ENCODE peak calls at places on chromosomes 11 and 22, in seven cellular contexts. One of them, this sample, is unnamed. For H3K4me1, the result is how much of the 10 kb centered on the place peaks cover.

GRCh38 chr11:65432686-65433582 is 10.3 kb downstream of the NEAT1 start:
- DNase-seq in stomach: no peak
- DNase-seq in CD4-positive, CD25-positive, alpha-beta regulatory T cell: peak
- DNase-seq in Peyer's patch: no peak
- DNase-seq in PC-3: peak
- DNase-seq in effector memory CD4-positive, alpha-beta T cell: no peak
- DNase-seq in fibroblast of lung: peak
- DNase-seq in this sample: no peak

GRCh38 chr11:11239959-11240358 is 113.1 kb downstream of the CSNK2A3 start:
- DNase-seq in Peyer's patch: no peak
- DNase-seq in fibroblast of lung: no peak
- DNase-seq in effector memory CD4-positive, alpha-beta T cell: no peak
- DNase-seq in CD4-positive, CD25-positive, alpha-beta regulatory T cell: no peak
- DNase-seq in PC-3: no peak
- DNase-seq in stomach: no peak
- DNase-seq in this sample: no peak

GRCh38 chr11:66727282-66727882 is 1.6 kb downstream of the SPTBN2 start:
- DNase-seq in effector memory CD4-positive, alpha-beta T cell: no peak
- DNase-seq in stomach: peak
- DNase-seq in PC-3: peak
- DNase-seq in Peyer's patch: peak
- DNase-seq in fibroblast of lung: peak
- DNase-seq in CD4-positive, CD25-positive, alpha-beta regulatory T cell: peak
- DNase-seq in this sample: no peak

GRCh38 chr11:115676768-115677167 is 172.6 kb upstream of the CADM1 start:
- DNase-seq in Peyer's patch: no peak
- DNase-seq in CD4-positive, CD25-positive, alpha-beta regulatory T cell: no peak
- DNase-seq in fibroblast of lung: peak
- DNase-seq in PC-3: no peak
- DNase-seq in stomach: no peak
- DNase-seq in effector memory CD4-positive, alpha-beta T cell: no peak
- DNase-seq in this sample: no peak

GRCh38 chr11:46238078-46238966 is 39.1 kb upstream of the CREB3L1 start:
- DNase-seq in PC-3: no peak
- DNase-seq in stomach: peak
- DNase-seq in effector memory CD4-positive, alpha-beta T cell: peak
- DNase-seq in Peyer's patch: peak
- DNase-seq in fibroblast of lung: peak
- DNase-seq in CD4-positive, CD25-positive, alpha-beta regulatory T cell: peak
- DNase-seq in this sample: no peak

GRCh38 chr11:77113382-77114088 is 10.9 kb downstream of the OMP start:
- DNase-seq in effector memory CD4-positive, alpha-beta T cell: no peak
- DNase-seq in PC-3: peak
- DNase-seq in Peyer's patch: peak
- DNase-seq in stomach: peak
- DNase-seq in CD4-positive, CD25-positive, alpha-beta regulatory T cell: no peak
- DNase-seq in fibroblast of lung: peak
- DNase-seq in this sample: peak

GRCh38 chr22:16804882-16805281 is 20.3 kb downstream of the XKR3 start:
- DNase-seq in fibroblast of lung: no peak
- DNase-seq in effector memory CD4-positive, alpha-beta T cell: no peak
- DNase-seq in CD4-positive, CD25-positive, alpha-beta regulatory T cell: no peak
- DNase-seq in PC-3: no peak
- DNase-seq in stomach: no peak
- DNase-seq in Peyer's patch: no peak
- DNase-seq in this sample: no peak

GRCh38 chr11:35478411-35479139 is 46.8 kb downstream of the PAMR1 start:
- DNase-seq in effector memory CD4-positive, alpha-beta T cell: no peak
- DNase-seq in Peyer's patch: peak
- DNase-seq in CD4-positive, CD25-positive, alpha-beta regulatory T cell: no peak
- DNase-seq in fibroblast of lung: no peak
- DNase-seq in stomach: peak
- DNase-seq in PC-3: no peak
- DNase-seq in this sample: no peak

DNA sequence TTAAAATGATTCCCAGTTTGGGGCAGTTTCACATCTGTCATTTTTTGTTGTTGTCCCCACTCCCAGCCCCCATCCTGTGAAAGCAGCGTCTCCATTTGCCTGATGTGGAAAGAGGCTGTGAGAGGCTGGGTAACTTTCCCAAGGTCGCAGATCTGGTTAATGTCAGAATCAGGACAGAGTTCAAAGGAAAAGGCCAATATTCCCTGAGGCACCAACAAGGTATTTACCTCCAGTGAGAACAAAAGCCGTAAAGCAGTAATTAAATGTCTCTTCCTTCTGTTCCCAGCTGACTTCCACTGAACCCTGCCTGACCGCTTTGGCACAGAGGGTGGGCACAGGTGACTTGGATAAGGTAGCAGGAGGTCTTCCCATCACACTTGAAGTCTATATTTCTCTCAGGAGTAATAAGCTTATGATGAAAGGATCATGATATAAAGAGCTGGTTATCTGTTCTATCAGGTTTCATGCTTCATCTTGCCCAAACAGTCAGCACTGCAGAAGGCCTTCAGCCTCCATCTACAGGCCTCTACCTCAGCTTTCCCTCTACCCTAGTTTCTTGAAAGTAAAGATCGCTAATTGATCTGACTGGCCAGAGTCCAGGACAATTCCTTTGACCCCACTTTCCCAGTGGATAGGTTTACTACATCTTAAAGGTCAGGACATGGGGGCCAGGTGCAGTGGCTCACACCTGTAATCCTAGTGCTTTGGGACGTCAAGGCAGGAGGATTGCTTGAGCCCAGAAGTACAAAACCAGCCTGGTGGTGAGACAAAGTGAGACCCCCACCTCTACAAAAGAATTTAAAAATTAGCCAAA is 9.4 kb downstream of the C11orf91 start:
- DNase-seq in stomach: no peak
- DNase-seq in Peyer's patch: no peak
- DNase-seq in effector memory CD4-positive, alpha-beta T cell: no peak
- DNase-seq in PC-3: peak
- DNase-seq in CD4-positive, CD25-positive, alpha-beta regulatory T cell: no peak
- DNase-seq in fibroblast of lung: no peak
- DNase-seq in this sample: no peak
- H3K4me1 ChIP-seq in stomach: half or more
- H3K4me1 ChIP-seq in Peyer's patch: under half
- H3K4me1 ChIP-seq in effector memory CD4-positive, alpha-beta T cell: under half
- H3K4me1 ChIP-seq in PC-3: half or more
- H3K4me1 ChIP-seq in CD4-positive, CD25-positive, alpha-beta regulatory T cell: under half
- H3K4me1 ChIP-seq in fibroblast of lung: under half
- H3K4me1 ChIP-seq in this sample: under half

GRCh38 chr11:63996512-63996911 is 10.3 kb downstream of the OTUB1 start:
- DNase-seq in Peyer's patch: no peak
- DNase-seq in effector memory CD4-positive, alpha-beta T cell: no peak
- DNase-seq in PC-3: no peak
- DNase-seq in fibroblast of lung: no peak
- DNase-seq in stomach: no peak
- DNase-seq in CD4-positive, CD25-positive, alpha-beta regulatory T cell: no peak
- DNase-seq in this sample: no peak

GRCh38 chr11:63997104-63997700 is 11.0 kb downstream of the OTUB1 start:
- DNase-seq in effector memory CD4-positive, alpha-beta T cell: no peak
- DNase-seq in PC-3: no peak
- DNase-seq in CD4-positive, CD25-positive, alpha-beta regulatory T cell: no peak
- DNase-seq in fibroblast of lung: no peak
- DNase-seq in Peyer's patch: no peak
- DNase-seq in stomach: no peak
- DNase-seq in this sample: no peak

GRCh38 chr11:63998558-63999348 is 12.5 kb downstream of the OTUB1 start:
- DNase-seq in PC-3: peak
- DNase-seq in Peyer's patch: no peak
- DNase-seq in stomach: peak
- DNase-seq in CD4-positive, CD25-positive, alpha-beta regulatory T cell: no peak
- DNase-seq in fibroblast of lung: no peak
- DNase-seq in effector memory CD4-positive, alpha-beta T cell: no peak
- DNase-seq in this sample: no peak

GRCh38 chr11:63999349-64000025 is 13.2 kb downstream of the OTUB1 start:
- DNase-seq in Peyer's patch: no peak
- DNase-seq in effector memory CD4-positive, alpha-beta T cell: peak
- DNase-seq in CD4-positive, CD25-positive, alpha-beta regulatory T cell: peak
- DNase-seq in PC-3: peak
- DNase-seq in fibroblast of lung: peak
- DNase-seq in stomach: peak
- DNase-seq in this sample: no peak

GRCh38 chr11:63997801-63998332 is 11.6 kb downstream of the OTUB1 start:
- DNase-seq in stomach: no peak
- DNase-seq in CD4-positive, CD25-positive, alpha-beta regulatory T cell: no peak
- DNase-seq in Peyer's patch: no peak
- DNase-seq in PC-3: no peak
- DNase-seq in effector memory CD4-positive, alpha-beta T cell: no peak
- DNase-seq in fibroblast of lung: no peak
- DNase-seq in this sample: no peak
- H3K27ac ChIP-seq in stomach: no peak
- H3K27ac ChIP-seq in CD4-positive, CD25-positive, alpha-beta regulatory T cell: no peak
- H3K27ac ChIP-seq in Peyer's patch: no peak
- H3K27ac ChIP-seq in PC-3: no peak
- H3K27ac ChIP-seq in effector memory CD4-positive, alpha-beta T cell: no peak
- H3K27ac ChIP-seq in fibroblast of lung: no peak
- H3K27ac ChIP-seq in this sample: no peak

GRCh38 chr11:7575841-7576451 is 62.1 kb downstream of the PPFIBP2 start:
- DNase-seq in fibroblast of lung: no peak
- DNase-seq in effector memory CD4-positive, alpha-beta T cell: no peak
- DNase-seq in stomach: peak
- DNase-seq in PC-3: peak
- DNase-seq in Peyer's patch: peak
- DNase-seq in CD4-positive, CD25-positive, alpha-beta regulatory T cell: no peak
- DNase-seq in this sample: no peak
- H3K4me1 ChIP-seq in fibroblast of lung: half or more
- H3K4me1 ChIP-seq in effector memory CD4-positive, alpha-beta T cell: under half
- H3K4me1 ChIP-seq in stomach: half or more
- H3K4me1 ChIP-seq in PC-3: under half
- H3K4me1 ChIP-seq in Peyer's patch: under half
- H3K4me1 ChIP-seq in CD4-positive, CD25-positive, alpha-beta regulatory T cell: under half
- H3K4me1 ChIP-seq in this sample: under half

DNA sequence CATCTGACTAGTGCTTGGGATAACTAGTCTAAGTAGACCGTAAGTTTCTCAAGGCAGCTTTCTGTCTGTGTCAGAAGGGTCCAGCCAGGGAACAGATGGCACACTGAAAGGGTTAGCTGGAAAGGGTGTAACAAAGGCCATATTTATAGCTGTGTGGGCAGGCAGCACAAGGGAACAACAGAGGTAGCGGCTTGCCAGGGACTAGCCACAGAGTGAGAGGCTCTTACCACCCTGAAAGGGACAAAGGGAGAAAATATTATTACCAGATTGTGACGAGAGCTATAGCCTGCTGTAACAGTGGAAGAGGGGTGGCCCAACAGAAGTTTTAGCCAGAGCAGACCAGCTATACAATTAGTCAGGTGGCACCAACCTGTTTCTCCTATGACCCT is 129.4 kb downstream of the CCDC34 start:
- DNase-seq in fibroblast of lung: no peak
- DNase-seq in PC-3: no peak
- DNase-seq in CD4-positive, CD25-positive, alpha-beta regulatory T cell: no peak
- DNase-seq in Peyer's patch: no peak
- DNase-seq in effector memory CD4-positive, alpha-beta T cell: no peak
- DNase-seq in stomach: no peak
- DNase-seq in this sample: no peak
- H3K27ac ChIP-seq in fibroblast of lung: no peak
- H3K27ac ChIP-seq in PC-3: no peak
- H3K27ac ChIP-seq in CD4-positive, CD25-positive, alpha-beta regulatory T cell: no peak
- H3K27ac ChIP-seq in Peyer's patch: no peak
- H3K27ac ChIP-seq in effector memory CD4-positive, alpha-beta T cell: no peak
- H3K27ac ChIP-seq in stomach: no peak
- H3K27ac ChIP-seq in this sample: no peak

DNA sequence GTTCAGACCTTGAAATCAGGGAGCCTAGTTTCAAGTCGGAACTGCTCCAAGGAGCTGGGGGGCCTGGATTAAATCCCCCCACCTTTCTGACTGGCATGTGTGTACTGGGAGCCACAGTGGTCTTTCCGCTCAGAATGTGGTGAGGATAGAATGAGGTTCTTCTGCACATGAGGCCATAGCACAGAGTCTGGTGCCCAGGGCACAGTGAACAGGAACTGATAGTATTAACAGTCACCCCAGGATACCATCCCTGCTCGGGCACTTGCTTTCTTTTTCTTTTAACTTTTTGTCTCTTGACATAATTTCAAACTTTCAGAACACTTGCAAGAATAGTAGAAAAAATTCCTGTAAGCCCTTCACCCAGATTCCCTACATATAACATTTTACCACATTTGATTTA is 28.8 kb downstream of the LMO1 start:
- DNase-seq in PC-3: no peak
- DNase-seq in Peyer's patch: no peak
- DNase-seq in stomach: no peak
- DNase-seq in CD4-positive, CD25-positive, alpha-beta regulatory T cell: no peak
- DNase-seq in fibroblast of lung: no peak
- DNase-seq in effector memory CD4-positive, alpha-beta T cell: no peak
- DNase-seq in this sample: no peak
- H3K4me1 ChIP-seq in PC-3: under half
- H3K4me1 ChIP-seq in Peyer's patch: under half
- H3K4me1 ChIP-seq in stomach: under half
- H3K4me1 ChIP-seq in CD4-positive, CD25-positive, alpha-beta regulatory T cell: under half
- H3K4me1 ChIP-seq in fibroblast of lung: under half
- H3K4me1 ChIP-seq in effector memory CD4-positive, alpha-beta T cell: under half
- H3K4me1 ChIP-seq in this sample: under half

GRCh38 chr11:3043315-3043871 is 13.8 kb downstream of the CARS1 start:
- DNase-seq in fibroblast of lung: peak
- DNase-seq in PC-3: no peak
- DNase-seq in stomach: peak
- DNase-seq in Peyer's patch: peak
- DNase-seq in CD4-positive, CD25-positive, alpha-beta regulatory T cell: no peak
- DNase-seq in effector memory CD4-positive, alpha-beta T cell: no peak
- DNase-seq in this sample: no peak

GRCh38 chr11:3040881-3041280 is 16.3 kb downstream of the CARS1 start:
- DNase-seq in Peyer's patch: peak
- DNase-seq in effector memory CD4-positive, alpha-beta T cell: no peak
- DNase-seq in fibroblast of lung: no peak
- DNase-seq in PC-3: no peak
- DNase-seq in CD4-positive, CD25-positive, alpha-beta regulatory T cell: no peak
- DNase-seq in stomach: no peak
- DNase-seq in this sample: no peak

GRCh38 chr11:3044004-3044403 is 13.2 kb downstream of the CARS1 start:
- DNase-seq in CD4-positive, CD25-positive, alpha-beta regulatory T cell: no peak
- DNase-seq in PC-3: no peak
- DNase-seq in stomach: no peak
- DNase-seq in fibroblast of lung: no peak
- DNase-seq in Peyer's patch: no peak
- DNase-seq in effector memory CD4-positive, alpha-beta T cell: no peak
- DNase-seq in this sample: no peak

GRCh38 chr11:3041699-3042098 is 15.5 kb downstream of the CARS1 start:
- DNase-seq in CD4-positive, CD25-positive, alpha-beta regulatory T cell: no peak
- DNase-seq in stomach: no peak
- DNase-seq in effector memory CD4-positive, alpha-beta T cell: no peak
- DNase-seq in Peyer's patch: peak
- DNase-seq in PC-3: no peak
- DNase-seq in fibroblast of lung: no peak
- DNase-seq in this sample: no peak

GRCh38 chr11:3042496-3043314 is 14.5 kb downstream of the CARS1 start:
- DNase-seq in Peyer's patch: no peak
- DNase-seq in PC-3: no peak
- DNase-seq in stomach: no peak
- DNase-seq in fibroblast of lung: no peak
- DNase-seq in effector memory CD4-positive, alpha-beta T cell: no peak
- DNase-seq in CD4-positive, CD25-positive, alpha-beta regulatory T cell: no peak
- DNase-seq in this sample: no peak
- H3K27ac ChIP-seq in Peyer's patch: no peak
- H3K27ac ChIP-seq in PC-3: no peak
- H3K27ac ChIP-seq in stomach: peak
- H3K27ac ChIP-seq in fibroblast of lung: peak
- H3K27ac ChIP-seq in effector memory CD4-positive, alpha-beta T cell: no peak
- H3K27ac ChIP-seq in CD4-positive, CD25-positive, alpha-beta regulatory T cell: no peak
- H3K27ac ChIP-seq in this sample: no peak

This sample was measured in iPS DF 6.9.